ENCODE peak calls at places on chromosomes 12 and 14, in seven cellular contexts. M is AG10803, Z is prostate gland, G is AG04450, E is body of pancreas, L is psoas muscle, T is HFF-Myc. K is an unnamed sample.

GRCh38 chr14:34781242-34781641 is 66.8 kb upstream of the CFL2 start:
- DNase-seq in M (peak; percentile 85), Z (no peak), G (peak; percentile 73), E (no peak), L (no peak), T (peak; percentile 41), K (peak; percentile 32)

GRCh38 chr14:88476825-88477224 is 78.0 kb downstream of the PTPN21 start:
- DNase-seq in M (no peak), Z (no peak), G (no peak), E (no peak), L (no peak), T (no peak), K (no peak)

GRCh38 chr14:61435563-61436337 is 114.4 kb downstream of the PRKCH start:
- DNase-seq in M (no peak), Z (no peak), G (no peak), E (no peak), L (no peak), T (no peak), K (no peak)

GRCh38 chr12:130572553-130572952 is 143.5 kb downstream of the RIMBP2 start:
- DNase-seq in M (no peak), Z (no peak), G (no peak), E (no peak), L (no peak), T (no peak), K (no peak)

GRCh38 chr12:129659927-129660326 is 243.9 kb downstream of the TMEM132D start:
- DNase-seq in M (no peak), Z (peak; percentile 4), G (no peak), E (no peak), L (no peak), T (peak; percentile 46), K (no peak)

GRCh38 chr12:27899151-27899661 is 73.3 kb downstream of the PTHLH start:
- DNase-seq in M (peak; percentile 99), Z (no peak), G (peak; percentile 98), E (no peak), L (no peak), T (no peak), K (peak; percentile 98)

GRCh38 chr12:93370947-93371346 is 6.8 kb upstream of the NUDT4 start:
- DNase-seq in M (no peak), Z (no peak), G (no peak), E (no peak), L (no peak), T (no peak), K (no peak)

GRCh38 chr12:111741235-111741812 is 25.4 kb upstream of the ALDH2 start:
- DNase-seq in M (no peak), Z (no peak), G (no peak), E (peak; percentile 35), L (no peak), T (no peak), K (no peak)

GRCh38 chr12:76520348-76520747 is 39.2 kb downstream of the OSBPL8 start:
- DNase-seq in M (no peak), Z (no peak), G (no peak), E (no peak), L (no peak), T (peak; percentile 11), K (no peak)

GRCh38 chr14:82755923-82756322 is 1222.3 kb upstream of the SEL1L start:
- DNase-seq in M (no peak), Z (no peak), G (no peak), E (no peak), L (no peak), T (no peak), K (no peak)

GRCh38 chr12:114866331-114866730 is 182.4 kb upstream of the TBX3 start:
- DNase-seq in M (no peak), Z (no peak), G (no peak), E (no peak), L (no peak), T (no peak), K (no peak)

GRCh38 chr12:47821346-47821706 is 1.6 kb upstream of the HDAC7 start:
- DNase-seq in M (peak; percentile 50), Z (no peak), G (no peak), E (no peak), L (no peak), T (no peak), K (no peak)

GRCh38 chr12:76633415-76633814 is 73.8 kb upstream of the OSBPL8 start:
- DNase-seq in M (no peak), Z (no peak), G (no peak), E (no peak), L (no peak), T (no peak), K (no peak)

GRCh38 chr14:101956179-101956885 is 8.0 kb upstream of the DYNC1H1 start:
- DNase-seq in M (no peak), Z (no peak), G (no peak), E (no peak), L (no peak), T (no peak), K (no peak)
- H3K4me3 ChIP-seq in M (no peak overlapping the region), Z (no peak overlapping the region), G (no peak overlapping the region), E (no peak overlapping the region), L (no peak overlapping the region), T (no peak overlapping the region), K (no peak overlapping the region)

DNA sequence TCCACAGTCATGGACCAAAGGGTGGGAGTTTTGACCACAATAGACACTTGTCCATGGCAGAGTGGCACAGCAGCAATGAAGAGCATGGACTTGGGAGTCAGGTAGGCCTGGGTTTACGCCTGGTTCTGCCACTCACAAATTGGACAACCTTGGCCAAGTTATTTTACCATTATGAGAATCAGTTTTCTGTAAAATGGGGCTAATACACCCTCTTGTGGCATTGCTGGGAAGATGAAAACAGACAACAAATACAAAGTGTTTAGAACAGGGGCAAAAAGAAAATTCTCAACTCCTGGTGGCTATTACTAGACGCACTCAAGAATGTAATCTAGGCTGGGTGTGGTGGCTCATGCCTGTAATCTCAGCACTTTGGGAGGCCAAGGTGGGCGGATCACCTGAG is 2.6 kb downstream of the C12orf43 start:
- DNase-seq in M (no peak), Z (no peak), G (no peak), E (no peak), L (no peak), T (no peak), K (no peak)
- TF ChIP-seq CTCF in M (no peak), Z (no peak), G (no peak), E (peak; percentile 6), L (no peak), T (no peak), K (no peak)

GRCh38 chr12:6229823-6230222 is 29.6 kb downstream of the CD9 start:
- DNase-seq in M (peak; percentile 86), Z (peak; percentile 81), G (peak; percentile 90), E (peak; percentile 44), L (peak; percentile 73), T (peak; percentile 58), K (peak; percentile 93)
- H3K4me3 ChIP-seq in M (peak overlapping the region; percentile 21), Z (no peak overlapping the region), G (peak overlapping the region; percentile 17), E (no peak overlapping the region), L (peak overlapping the region; percentile 28), T (no peak overlapping the region), K (no peak overlapping the region)

GRCh38 chr12:14443531-14443930 is 78.0 kb downstream of the ATF7IP start:
- DNase-seq in M (peak; percentile 49), Z (no peak), G (no peak), E (no peak), L (no peak), T (no peak), K (no peak)

GRCh38 chr12:14442221-14442881 is 76.9 kb downstream of the ATF7IP start:
- DNase-seq in M (peak; percentile 45), Z (no peak), G (no peak), E (peak; percentile 16), L (no peak), T (no peak), K (no peak)
- TF ChIP-seq CTCF in M (no peak), Z (no peak), G (no peak), E (no peak), L (peak; percentile 14), T (no peak), K (no peak)

DNA sequence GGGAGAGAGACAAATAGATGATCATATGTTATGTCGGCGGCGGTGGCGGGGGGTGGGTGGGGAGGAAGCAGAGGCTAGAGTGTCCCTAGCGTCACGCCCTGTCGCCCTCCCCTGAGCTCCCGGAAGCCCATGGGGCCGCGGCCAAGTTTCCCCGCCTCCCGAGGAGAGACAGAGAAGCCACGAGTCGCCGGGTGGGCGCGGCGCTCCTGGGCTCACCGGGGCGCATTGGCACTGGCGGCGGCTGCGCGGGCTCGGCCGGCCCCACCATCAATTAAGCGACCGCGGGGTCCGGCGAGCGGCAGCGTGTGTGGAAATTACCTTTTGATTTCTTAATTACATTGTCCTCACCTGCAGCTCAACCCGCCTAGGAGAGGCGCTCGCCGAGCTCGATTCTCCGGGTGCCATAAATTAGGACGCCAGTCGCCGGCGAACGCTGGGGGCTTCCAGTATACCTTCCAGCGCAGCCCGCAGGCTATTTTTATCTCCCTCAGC is 119.9 kb upstream of the LHX5 start:
- DNase-seq in M (no peak), Z (no peak), G (no peak), E (no peak), L (no peak), T (no peak), K (no peak)
- H3K4me3 ChIP-seq in M (no peak overlapping the region), Z (no peak overlapping the region), G (no peak overlapping the region), E (no peak overlapping the region), L (no peak overlapping the region), T (no peak overlapping the region), K (no peak overlapping the region)

GRCh38 chr14:31320216-31320615 is 100.1 kb downstream of the HEATR5A start:
- DNase-seq in M (no peak), Z (no peak), G (no peak), E (no peak), L (peak; percentile 65), T (no peak), K (no peak)

GRCh38 chr14:31320922-31321779 is 99.2 kb downstream of the HEATR5A start:
- DNase-seq in M (no peak), Z (no peak), G (no peak), E (peak; percentile 50), L (no peak), T (no peak), K (no peak)

GRCh38 chr14:31323419-31323818 is 96.9 kb downstream of the HEATR5A start:
- DNase-seq in M (no peak), Z (no peak), G (no peak), E (no peak), L (no peak), T (no peak), K (no peak)

GRCh38 chr14:31326111-31326510 is 94.2 kb downstream of the HEATR5A start:
- DNase-seq in M (peak; percentile 25), Z (no peak), G (no peak), E (no peak), L (no peak), T (peak; percentile 3), K (no peak)
- TF ChIP-seq CTCF in M (peak; percentile 20), Z (no peak), G (no peak), E (no peak), L (no peak), T (no peak), K (peak; percentile 16)

DNA sequence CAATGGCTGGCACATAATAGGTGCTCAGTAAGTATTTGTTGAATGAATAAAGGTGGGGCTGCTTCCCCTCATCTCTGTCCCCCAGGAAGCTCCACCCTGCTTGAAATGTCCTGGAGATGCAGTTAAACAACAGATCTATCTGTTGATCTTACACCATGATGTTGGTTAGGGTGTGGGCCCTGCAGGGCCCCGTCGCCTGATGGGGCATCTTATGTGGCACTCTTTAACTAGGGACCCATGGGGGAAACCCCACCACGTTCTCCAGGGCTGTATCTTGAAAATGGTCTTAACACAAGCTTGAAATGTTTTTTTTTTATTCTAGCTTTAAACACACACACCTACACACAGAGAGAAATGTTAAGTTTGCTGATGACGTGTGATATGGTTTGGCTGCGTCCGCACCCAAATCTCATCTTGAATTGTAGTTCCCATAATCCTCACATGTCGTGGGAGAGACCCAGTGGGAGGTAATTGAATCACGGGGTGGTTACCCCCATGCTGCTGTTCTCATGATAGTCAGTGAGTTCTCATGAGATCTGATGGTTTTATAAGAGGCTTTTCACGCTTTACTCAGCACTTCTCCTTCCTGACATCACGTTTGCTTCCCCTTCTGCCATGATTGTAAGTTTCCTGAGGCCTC is 741.7 kb downstream of the VRK1 start:
- DNase-seq in M (no peak), Z (no peak), G (no peak), E (no peak), L (no peak), T (no peak), K (no peak)
- H3K4me3 ChIP-seq in M (no peak overlapping the region), Z (no peak overlapping the region), G (no peak overlapping the region), E (no peak overlapping the region), L (no peak overlapping the region), T (no peak overlapping the region), K (no peak overlapping the region)

K was measured in AG09309.